ENCODE peak calls at places on chromosomes 5 and 9, in ten cellular contexts. D, H, U, S, X, W, I, L, V and G are unnamed samples.

GRCh38 chr9:85471791-85472190 is 270.0 kb downstream of the AGTPBP1 start:
- DNase-seq in S (no peak), L (no peak), W (no peak), U (no peak), X (no peak), D (no peak), H (no peak), I (no peak), V (no peak), G (no peak)

GRCh38 chr9:36101916-36102741 is 34.4 kb upstream of the GLIPR2 start:
- DNase-seq in S (no peak), D (peak), I (no peak), H (peak), L (no peak), V (no peak), X (no peak), W (no peak), U (no peak), G (no peak)

GRCh38 chr5:5141625-5142527 is 1.7 kb downstream of the ADAMTS16 start:
- DNase-seq in D (peak), L (peak), S (peak), V (no peak), I (no peak), W (no peak), H (peak), X (no peak), U (peak), G (no peak)

GRCh38 chr9:114037961-114038723 is 40.0 kb downstream of the AMBP start:
- DNase-seq in I (no peak), X (no peak), D (no peak), S (peak), L (peak), U (no peak), W (no peak), H (no peak), V (peak), G (no peak)

GRCh38 chr5:72079288-72079687 is 28.0 kb upstream of the MAP1B start:
- DNase-seq in U (no peak), I (no peak), V (no peak), L (no peak), D (no peak), X (no peak), W (peak), S (no peak), H (no peak), G (no peak)

GRCh38 chr9:82982271-82982880 is 80.6 kb downstream of the RASEF start:
- DNase-seq in D (peak), S (no peak), W (no peak), U (no peak), X (no peak), I (no peak), H (peak), L (no peak), V (no peak), G (no peak)

GRCh38 chr9:124652994-124653393 is 118.1 kb downstream of the NR6A1 start:
- DNase-seq in D (no peak), W (no peak), I (no peak), S (no peak), X (no peak), H (no peak), L (no peak), U (no peak), V (no peak), G (no peak)

GRCh38 chr5:856531-857425 is 6.0 kb upstream of the ZDHHC11 start:
- DNase-seq in U (no peak), H (no peak), V (no peak), W (peak), S (no peak), X (peak), D (peak), L (peak), I (peak), G (no peak)

GRCh38 chr9:125410522-125410894 is 148.9 kb downstream of the GAPVD1 start:
- DNase-seq in V (no peak), D (no peak), W (no peak), X (no peak), S (no peak), U (no peak), H (no peak), L (no peak), I (no peak), G (no peak)

GRCh38 chr5:170636206-170636605 is 132.4 kb downstream of the KCNIP1 start:
- DNase-seq in V (peak), S (no peak), D (no peak), U (no peak), I (no peak), L (peak), X (peak), W (no peak), H (no peak), G (no peak)

GRCh38 chr9:114688892-114689291 is 6.9 kb upstream of the TEX48 start:
- DNase-seq in U (no peak), L (no peak), V (no peak), S (no peak), I (no peak), X (no peak), D (no peak), W (no peak), H (no peak), G (no peak)

GRCh38 chr5:39223568-39224156 is 4.3 kb upstream of the FYB1 start:
- DNase-seq in H (no peak), U (no peak), X (no peak), V (no peak), I (no peak), W (no peak), L (no peak), S (no peak), D (no peak), G (no peak)

GRCh38 chr9:90107021-90107771 is 502.4 kb downstream of the GADD45G start:
- DNase-seq in W (peak), L (peak), I (no peak), V (no peak), U (peak), H (peak), S (no peak), X (no peak), D (peak), G (no peak)
- H3K27ac ChIP-seq in W (peak), L (peak), I (no peak), V (no peak), U (peak), H (no peak), S (no peak), X (no peak), D (no peak), G (no peak)

GRCh38 chr9:98104445-98104881 is 14.6 kb downstream of the TRIM14 start:
- DNase-seq in X (no peak), S (no peak), H (no peak), I (no peak), D (no peak), V (peak), W (no peak), U (no peak), L (no peak), G (no peak)

GRCh38 chr9:98109052-98109451 is 10.0 kb downstream of the TRIM14 start:
- DNase-seq in S (no peak), W (no peak), D (no peak), V (no peak), I (no peak), U (no peak), H (no peak), X (no peak), L (no peak), G (no peak)

GRCh38 chr9:98105006-98105405 is 14.0 kb downstream of the TRIM14 start:
- DNase-seq in H (no peak), X (no peak), W (no peak), S (no peak), I (no peak), L (no peak), V (peak), D (no peak), U (no peak), G (no peak)

GRCh38 chr9:98108540-98109031 is 10.4 kb downstream of the TRIM14 start:
- DNase-seq in U (no peak), H (no peak), L (no peak), I (no peak), W (no peak), V (peak), S (no peak), X (no peak), D (no peak), G (no peak)

GRCh38 chr9:98107926-98108325 is 11.1 kb downstream of the TRIM14 start:
- DNase-seq in V (no peak), L (no peak), I (no peak), D (no peak), X (no peak), U (no peak), S (no peak), H (no peak), W (no peak), G (no peak)
- H3K27ac ChIP-seq in V (no peak), L (no peak), I (no peak), D (no peak), X (peak), U (no peak), S (no peak), H (no peak), W (no peak), G (no peak)

GRCh38 chr9:126420643-126421564 is 94.3 kb downstream of the MVB12B start:
- DNase-seq in V (no peak), L (no peak), I (no peak), U (no peak), X (no peak), D (peak), S (no peak), W (no peak), H (peak), G (no peak)
- H3K27ac ChIP-seq in V (no peak), L (no peak), I (no peak), U (peak), X (no peak), D (no peak), S (no peak), W (no peak), H (no peak), G (no peak)

GRCh38 chr5:91178461-91178860 is 204.7 kb downstream of the ARRDC3 start:
- DNase-seq in H (no peak), L (no peak), I (no peak), S (no peak), D (peak), X (no peak), W (no peak), U (no peak), V (no peak), G (no peak)
- H3K27ac ChIP-seq in H (no peak), L (peak), I (no peak), S (no peak), D (no peak), X (no peak), W (peak), U (peak), V (no peak), G (no peak)

GRCh38 chr5:172411423-172412111 is 42.8 kb downstream of the SH3PXD2B start:
- DNase-seq in H (no peak), U (no peak), W (peak), I (no peak), S (no peak), X (no peak), D (peak), L (no peak), V (no peak), G (no peak)
- H3K27ac ChIP-seq in H (no peak), U (peak), W (peak), I (no peak), S (no peak), X (peak), D (peak), L (peak), V (peak), G (peak)

DNA sequence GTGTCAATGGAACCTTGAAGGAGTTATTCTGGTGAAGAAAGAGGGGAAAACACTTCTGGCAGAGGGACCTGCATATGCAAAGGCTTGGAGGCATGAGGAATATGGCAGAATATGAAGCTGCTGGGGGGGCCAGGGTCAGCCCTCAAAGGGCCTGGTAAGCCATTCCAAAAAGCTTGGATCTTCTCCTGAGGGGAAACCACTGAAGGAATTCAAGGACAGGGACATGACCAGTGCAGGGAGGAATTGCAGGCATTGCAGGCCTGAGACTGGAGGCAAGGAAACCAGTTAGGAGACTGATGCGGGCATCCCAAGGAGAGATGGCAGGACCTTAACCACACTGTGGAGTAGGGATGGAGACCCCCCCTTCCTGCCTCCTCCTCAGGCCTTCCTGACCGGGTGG is 21.4 kb downstream of the ENHO start:
- DNase-seq in U (no peak), D (no peak), H (no peak), S (no peak), I (no peak), W (no peak), L (no peak), V (no peak), X (no peak), G (no peak)
- H3K27ac ChIP-seq in U (no peak), D (no peak), H (no peak), S (no peak), I (no peak), W (peak), L (peak), V (no peak), X (no peak), G (peak)